ENCODE peak calls at places on chromosome 6, in ten cellular contexts. One of them, this sample, is unnamed.

GRCh38 chr6:26097268-26097875 is 10.1 kb downstream of the HFE start:
- DNase-seq in Calu3: peak; percentile 79
- DNase-seq in H9: peak; percentile 72
- DNase-seq in A549: peak; percentile 65
- DNase-seq in right lobe of liver: peak; percentile 65
- DNase-seq in HFFc6: peak; percentile 46
- DNase-seq in esophagus muscularis mucosa: no peak
- DNase-seq in stomach: peak; percentile 69
- DNase-seq in fibroblast of lung: peak; percentile 52
- DNase-seq in epithelial cell of esophagus: peak; percentile 70
- DNase-seq in this sample: peak; percentile 65

GRCh38 chr6:165826487-165827189 is 163.6 kb upstream of the PDE10A start:
- DNase-seq in Calu3: no peak
- DNase-seq in H9: no peak
- DNase-seq in A549: no peak
- DNase-seq in right lobe of liver: no peak
- DNase-seq in HFFc6: no peak
- DNase-seq in esophagus muscularis mucosa: no peak
- DNase-seq in stomach: no peak
- DNase-seq in fibroblast of lung: no peak
- DNase-seq in epithelial cell of esophagus: no peak
- DNase-seq in this sample: no peak

GRCh38 chr6:159874475-159874874 is 16.3 kb upstream of the MAS1 start:
- DNase-seq in Calu3: no peak
- DNase-seq in H9: no peak
- DNase-seq in A549: no peak
- DNase-seq in right lobe of liver: no peak
- DNase-seq in HFFc6: no peak
- DNase-seq in esophagus muscularis mucosa: peak; percentile 87
- DNase-seq in stomach: peak; percentile 48
- DNase-seq in fibroblast of lung: peak; percentile 48
- DNase-seq in epithelial cell of esophagus: no peak
- DNase-seq in this sample: no peak

GRCh38 chr6:147154454-147154853 is 49.8 kb upstream of the STXBP5 start:
- DNase-seq in Calu3: no peak
- DNase-seq in H9: no peak
- DNase-seq in A549: peak; percentile 70
- DNase-seq in right lobe of liver: no peak
- DNase-seq in HFFc6: peak; percentile 75
- DNase-seq in esophagus muscularis mucosa: no peak
- DNase-seq in stomach: no peak
- DNase-seq in fibroblast of lung: peak; percentile 18
- DNase-seq in epithelial cell of esophagus: peak; percentile 92
- DNase-seq in this sample: no peak

GRCh38 chr6:7468382-7469081 is 72.9 kb upstream of the DSP start:
- DNase-seq in Calu3: peak; percentile 5
- DNase-seq in H9: no peak
- DNase-seq in A549: peak; percentile 75
- DNase-seq in right lobe of liver: no peak
- DNase-seq in HFFc6: peak; percentile 59
- DNase-seq in esophagus muscularis mucosa: no peak
- DNase-seq in stomach: no peak
- DNase-seq in fibroblast of lung: peak; percentile 56
- DNase-seq in epithelial cell of esophagus: peak; percentile 72
- DNase-seq in this sample: no peak

GRCh38 chr6:30682181-30683117 is 4.0 kb downstream of the PPP1R18 start:
- DNase-seq in Calu3: peak; percentile 71
- DNase-seq in H9: peak; percentile 54
- DNase-seq in A549: peak; percentile 55
- DNase-seq in right lobe of liver: peak; percentile 81
- DNase-seq in HFFc6: peak; percentile 88
- DNase-seq in esophagus muscularis mucosa: peak; percentile 94
- DNase-seq in stomach: peak; percentile 72
- DNase-seq in fibroblast of lung: peak; percentile 86
- DNase-seq in epithelial cell of esophagus: peak; percentile 84
- DNase-seq in this sample: no peak

GRCh38 chr6:36345681-36346417 is 9.2 kb upstream of the BNIP5 start:
- DNase-seq in Calu3: no peak
- DNase-seq in H9: peak; percentile 75
- DNase-seq in A549: no peak
- DNase-seq in right lobe of liver: no peak
- DNase-seq in HFFc6: no peak
- DNase-seq in esophagus muscularis mucosa: no peak
- DNase-seq in stomach: no peak
- DNase-seq in fibroblast of lung: no peak
- DNase-seq in epithelial cell of esophagus: no peak
- DNase-seq in this sample: no peak

GRCh38 chr6:139422105-139423036 is 47.9 kb upstream of the CITED2 start:
- DNase-seq in Calu3: no peak
- DNase-seq in H9: no peak
- DNase-seq in A549: no peak
- DNase-seq in right lobe of liver: no peak
- DNase-seq in HFFc6: no peak
- DNase-seq in esophagus muscularis mucosa: no peak
- DNase-seq in stomach: no peak
- DNase-seq in fibroblast of lung: no peak
- DNase-seq in epithelial cell of esophagus: no peak
- DNase-seq in this sample: no peak

GRCh38 chr6:3822747-3823445 is 26.3 kb upstream of the FAM50B start:
- DNase-seq in Calu3: peak; percentile 32
- DNase-seq in H9: no peak
- DNase-seq in A549: no peak
- DNase-seq in right lobe of liver: no peak
- DNase-seq in HFFc6: no peak
- DNase-seq in esophagus muscularis mucosa: no peak
- DNase-seq in stomach: peak; percentile 61
- DNase-seq in fibroblast of lung: peak; percentile 68
- DNase-seq in epithelial cell of esophagus: peak; percentile 68
- DNase-seq in this sample: no peak

GRCh38 chr6:3823671-3824070 is 25.5 kb upstream of the FAM50B start:
- DNase-seq in Calu3: no peak
- DNase-seq in H9: no peak
- DNase-seq in A549: no peak
- DNase-seq in right lobe of liver: no peak
- DNase-seq in HFFc6: no peak
- DNase-seq in esophagus muscularis mucosa: no peak
- DNase-seq in stomach: no peak
- DNase-seq in fibroblast of lung: no peak
- DNase-seq in epithelial cell of esophagus: no peak
- DNase-seq in this sample: no peak

GRCh38 chr6:3825851-3826581 is 23.2 kb upstream of the FAM50B start:
- DNase-seq in Calu3: peak; percentile 86
- DNase-seq in H9: no peak
- DNase-seq in A549: peak; percentile 86
- DNase-seq in right lobe of liver: peak; percentile 82
- DNase-seq in HFFc6: peak; percentile 99
- DNase-seq in esophagus muscularis mucosa: peak; percentile 97
- DNase-seq in stomach: peak; percentile 92
- DNase-seq in fibroblast of lung: peak; percentile 100
- DNase-seq in epithelial cell of esophagus: peak; percentile 97
- DNase-seq in this sample: no peak

GRCh38 chr6:3829285-3829684 is 19.9 kb upstream of the FAM50B start:
- DNase-seq in Calu3: no peak
- DNase-seq in H9: no peak
- DNase-seq in A549: no peak
- DNase-seq in right lobe of liver: no peak
- DNase-seq in HFFc6: no peak
- DNase-seq in esophagus muscularis mucosa: no peak
- DNase-seq in stomach: no peak
- DNase-seq in fibroblast of lung: peak; percentile 53
- DNase-seq in epithelial cell of esophagus: no peak
- DNase-seq in this sample: no peak

DNA sequence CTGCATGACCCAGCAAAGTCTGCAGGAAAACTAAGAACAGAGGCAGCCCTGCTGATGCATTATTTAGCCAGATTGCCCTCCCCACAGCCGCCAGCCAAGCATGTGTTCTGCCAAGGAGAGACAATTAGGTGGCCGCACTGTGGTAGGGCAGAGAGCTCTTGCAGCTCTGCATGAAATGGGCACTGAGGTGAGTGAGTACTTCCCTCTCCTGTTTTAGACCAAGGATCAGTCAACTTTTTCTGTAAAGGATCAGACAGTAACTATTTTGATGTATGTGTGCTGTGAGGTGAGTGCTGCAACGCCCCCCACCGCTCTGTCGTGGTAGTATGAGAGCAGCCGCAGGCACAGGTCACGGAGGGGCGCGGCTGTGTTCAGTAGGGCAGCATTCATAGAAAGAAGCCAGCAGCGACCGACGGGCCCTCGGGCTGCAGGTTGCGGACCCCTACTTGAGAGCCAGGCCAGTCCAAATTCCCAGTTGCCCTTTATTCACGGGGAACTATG is 23.8 kb upstream of the FAM50B start:
- DNase-seq in Calu3: peak; percentile 74
- DNase-seq in H9: peak; percentile 83
- DNase-seq in A549: peak; percentile 40
- DNase-seq in right lobe of liver: peak; percentile 71
- DNase-seq in HFFc6: peak; percentile 17
- DNase-seq in esophagus muscularis mucosa: no peak
- DNase-seq in stomach: peak; percentile 49
- DNase-seq in fibroblast of lung: peak; percentile 68
- DNase-seq in epithelial cell of esophagus: peak; percentile 62
- DNase-seq in this sample: peak; percentile 35
- TF ChIP-seq CTCF in Calu3: no peak
- TF ChIP-seq CTCF in H9: peak; percentile 70
- TF ChIP-seq CTCF in A549: no peak
- TF ChIP-seq CTCF in right lobe of liver: peak; percentile 25
- TF ChIP-seq CTCF in HFFc6: peak; percentile 73
- TF ChIP-seq CTCF in esophagus muscularis mucosa: peak; percentile 56
- TF ChIP-seq CTCF in stomach: no peak
- TF ChIP-seq CTCF in fibroblast of lung: peak; percentile 45
- TF ChIP-seq CTCF in epithelial cell of esophagus: peak; percentile 48
- TF ChIP-seq CTCF in this sample: no peak

GRCh38 chr6:24205020-24205492 is 79.0 kb downstream of the NRSN1 start:
- DNase-seq in Calu3: peak; percentile 50
- DNase-seq in H9: no peak
- DNase-seq in A549: peak; percentile 39
- DNase-seq in right lobe of liver: no peak
- DNase-seq in HFFc6: peak; percentile 5
- DNase-seq in esophagus muscularis mucosa: no peak
- DNase-seq in stomach: no peak
- DNase-seq in fibroblast of lung: peak; percentile 24
- DNase-seq in epithelial cell of esophagus: peak; percentile 41
- DNase-seq in this sample: no peak
- TF ChIP-seq CTCF in Calu3: peak; percentile 79
- TF ChIP-seq CTCF in H9: peak; percentile 75
- TF ChIP-seq CTCF in A549: peak; percentile 63
- TF ChIP-seq CTCF in right lobe of liver: peak; percentile 37
- TF ChIP-seq CTCF in HFFc6: peak; percentile 77
- TF ChIP-seq CTCF in esophagus muscularis mucosa: peak; percentile 63
- TF ChIP-seq CTCF in stomach: no peak
- TF ChIP-seq CTCF in fibroblast of lung: peak; percentile 58
- TF ChIP-seq CTCF in epithelial cell of esophagus: peak; percentile 50
- TF ChIP-seq CTCF in this sample: peak; percentile 86

GRCh38 chr6:18598865-18599264 is 211.7 kb downstream of the RNF144B start:
- DNase-seq in Calu3: no peak
- DNase-seq in H9: no peak
- DNase-seq in A549: no peak
- DNase-seq in right lobe of liver: peak; percentile 56
- DNase-seq in HFFc6: no peak
- DNase-seq in esophagus muscularis mucosa: no peak
- DNase-seq in stomach: no peak
- DNase-seq in fibroblast of lung: no peak
- DNase-seq in epithelial cell of esophagus: no peak
- DNase-seq in this sample: no peak

GRCh38 chr6:18601515-18602035 is 214.4 kb downstream of the RNF144B start:
- DNase-seq in Calu3: no peak
- DNase-seq in H9: no peak
- DNase-seq in A549: no peak
- DNase-seq in right lobe of liver: no peak
- DNase-seq in HFFc6: no peak
- DNase-seq in esophagus muscularis mucosa: no peak
- DNase-seq in stomach: no peak
- DNase-seq in fibroblast of lung: no peak
- DNase-seq in epithelial cell of esophagus: no peak
- DNase-seq in this sample: no peak

GRCh38 chr6:18600236-18600635 is 213.1 kb downstream of the RNF144B start:
- DNase-seq in Calu3: no peak
- DNase-seq in H9: no peak
- DNase-seq in A549: no peak
- DNase-seq in right lobe of liver: no peak
- DNase-seq in HFFc6: no peak
- DNase-seq in esophagus muscularis mucosa: no peak
- DNase-seq in stomach: no peak
- DNase-seq in fibroblast of lung: no peak
- DNase-seq in epithelial cell of esophagus: no peak
- DNase-seq in this sample: no peak

GRCh38 chr6:18595774-18596528 is 208.8 kb downstream of the RNF144B start:
- DNase-seq in Calu3: peak; percentile 55
- DNase-seq in H9: peak; percentile 64
- DNase-seq in A549: peak; percentile 56
- DNase-seq in right lobe of liver: peak; percentile 65
- DNase-seq in HFFc6: peak; percentile 48
- DNase-seq in esophagus muscularis mucosa: no peak
- DNase-seq in stomach: peak; percentile 51
- DNase-seq in fibroblast of lung: peak; percentile 53
- DNase-seq in epithelial cell of esophagus: peak; percentile 70
- DNase-seq in this sample: peak; percentile 62

DNA sequence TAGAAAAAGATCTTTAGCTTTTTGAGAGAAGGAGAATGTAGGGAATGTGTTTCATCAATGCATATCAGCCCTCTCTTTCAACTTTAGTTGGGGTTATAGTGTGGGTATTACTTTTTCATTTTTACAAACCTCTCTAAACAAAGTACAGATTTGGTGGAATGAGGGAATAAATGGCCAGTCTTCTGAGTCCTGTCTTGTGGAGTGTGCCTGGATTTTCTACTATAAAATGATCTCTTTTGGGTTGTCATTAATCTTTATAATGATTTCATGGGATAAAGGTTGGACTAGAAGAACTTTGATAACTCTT is 209.3 kb downstream of the RNF144B start:
- DNase-seq in Calu3: no peak
- DNase-seq in H9: no peak
- DNase-seq in A549: no peak
- DNase-seq in right lobe of liver: no peak
- DNase-seq in HFFc6: no peak
- DNase-seq in esophagus muscularis mucosa: no peak
- DNase-seq in stomach: no peak
- DNase-seq in fibroblast of lung: no peak
- DNase-seq in epithelial cell of esophagus: no peak
- DNase-seq in this sample: no peak
- TF ChIP-seq CTCF in Calu3: no peak
- TF ChIP-seq CTCF in H9: no peak
- TF ChIP-seq CTCF in A549: no peak
- TF ChIP-seq CTCF in right lobe of liver: no peak
- TF ChIP-seq CTCF in HFFc6: peak; percentile 70
- TF ChIP-seq CTCF in esophagus muscularis mucosa: no peak
- TF ChIP-seq CTCF in stomach: no peak
- TF ChIP-seq CTCF in fibroblast of lung: no peak
- TF ChIP-seq CTCF in epithelial cell of esophagus: no peak
- TF ChIP-seq CTCF in this sample: peak; percentile 56

DNA sequence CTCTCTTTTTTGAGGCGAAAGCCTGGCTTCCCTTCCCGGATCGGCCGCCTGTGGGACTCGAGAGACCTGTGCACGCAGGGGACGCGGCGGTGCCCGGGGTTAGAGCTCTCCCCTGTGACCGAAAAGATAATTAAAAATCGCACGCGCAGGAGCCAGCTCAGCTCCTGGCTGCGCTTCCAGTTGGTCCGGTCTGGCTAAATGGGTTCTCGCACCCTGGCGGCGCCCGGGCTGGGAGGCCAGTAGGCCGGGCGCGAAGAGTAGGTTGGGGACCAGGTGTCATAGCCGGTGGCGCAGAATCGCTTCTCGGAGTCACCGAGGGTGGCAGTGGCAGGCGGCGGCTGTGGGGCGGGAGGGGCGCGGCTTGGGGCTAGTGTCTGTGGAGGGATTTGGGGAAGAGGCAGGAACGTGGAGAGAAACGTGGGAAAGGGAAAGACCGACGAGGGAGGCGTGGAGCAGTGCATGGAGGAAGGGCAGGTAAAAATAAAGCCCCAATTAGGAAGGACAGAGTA is 41.9 kb upstream of the SUPT3H start:
- DNase-seq in Calu3: peak; percentile 67
- DNase-seq in H9: peak; percentile 68
- DNase-seq in A549: peak; percentile 47
- DNase-seq in right lobe of liver: peak; percentile 65
- DNase-seq in HFFc6: peak; percentile 48
- DNase-seq in esophagus muscularis mucosa: no peak
- DNase-seq in stomach: peak; percentile 66
- DNase-seq in fibroblast of lung: peak; percentile 64
- DNase-seq in epithelial cell of esophagus: peak; percentile 81
- DNase-seq in this sample: peak; percentile 53
- TF ChIP-seq CTCF in Calu3: no peak
- TF ChIP-seq CTCF in H9: peak; percentile 47
- TF ChIP-seq CTCF in A549: peak; percentile 27
- TF ChIP-seq CTCF in right lobe of liver: peak; percentile 23
- TF ChIP-seq CTCF in HFFc6: peak; percentile 38
- TF ChIP-seq CTCF in esophagus muscularis mucosa: no peak
- TF ChIP-seq CTCF in stomach: no peak
- TF ChIP-seq CTCF in fibroblast of lung: peak; percentile 43
- TF ChIP-seq CTCF in epithelial cell of esophagus: peak; percentile 44
- TF ChIP-seq CTCF in this sample: no peak

This sample was measured in glutamatergic neuron.